ENCODE peak calls at places on chromosomes 6 and 20, in six cellular contexts. L is BE2C; I is CD4-positive, CD25-positive, alpha-beta regulatory T cell; X is GM12865; C is Panc1; K is aorta. Q is an unnamed sample.

GRCh38 chr6:130749402-130749801 is 77.8 kb upstream of the SMLR1 start:
- DNase-seq in L (no peak), I (no peak), X (peak; percentile 13), C (no peak), K (no peak), Q (no peak)

GRCh38 chr6:100948381-100949133 is 67.4 kb upstream of the ASCC3 start:
- DNase-seq in L (no peak), I (no peak), X (no peak), C (no peak), K (no peak), Q (no peak)

GRCh38 chr6:129845696-129846095 is 15.4 kb downstream of the TMEM244 start:
- DNase-seq in L (no peak), I (no peak), X (no peak), C (no peak), K (no peak), Q (no peak)

GRCh38 chr6:135475292-135475886 is 22.2 kb downstream of the AHI1 start:
- DNase-seq in L (no peak), I (no peak), X (no peak), C (no peak), K (no peak), Q (no peak)

GRCh38 chr20:57811373-57812020 is 101.7 kb upstream of the PMEPA1 start:
- DNase-seq in L (no peak), I (no peak), X (no peak), C (no peak), K (no peak), Q (no peak)

GRCh38 chr6:122838060-122838780 is 49.2 kb downstream of the SMPDL3A start:
- DNase-seq in L (no peak), I (no peak), X (no peak), C (peak; percentile 13), K (no peak), Q (no peak)

GRCh38 chr6:167559675-167560479 is 235.0 kb downstream of the TTLL2 start:
- DNase-seq in L (no peak), I (no peak), X (no peak), C (no peak), K (no peak), Q (no peak)

GRCh38 chr6:62392289-62392688 is 106.3 kb upstream of the KHDRBS2 start:
- DNase-seq in L (no peak), I (no peak), X (no peak), C (no peak), K (no peak), Q (no peak)

GRCh38 chr6:158058156-158058723 is 76.6 kb downstream of the SYNJ2 start:
- DNase-seq in L (no peak), I (no peak), X (no peak), C (no peak), K (no peak), Q (no peak)

GRCh38 chr20:43385914-43386313 is 71.8 kb upstream of the SRSF6 start:
- DNase-seq in L (no peak), I (no peak), X (no peak), C (no peak), K (no peak), Q (no peak)

GRCh38 chr20:51979226-51979625 is 176.9 kb upstream of the SALL4 start:
- DNase-seq in L (no peak), I (no peak), X (no peak), C (no peak), K (no peak), Q (no peak)

GRCh38 chr20:50794846-50795634 is at the start of gene BCAS4:
- DNase-seq in L (peak; percentile 88), I (peak; percentile 86), X (peak; percentile 95), C (no peak), K (peak; percentile 75), Q (peak; percentile 55)

DNA sequence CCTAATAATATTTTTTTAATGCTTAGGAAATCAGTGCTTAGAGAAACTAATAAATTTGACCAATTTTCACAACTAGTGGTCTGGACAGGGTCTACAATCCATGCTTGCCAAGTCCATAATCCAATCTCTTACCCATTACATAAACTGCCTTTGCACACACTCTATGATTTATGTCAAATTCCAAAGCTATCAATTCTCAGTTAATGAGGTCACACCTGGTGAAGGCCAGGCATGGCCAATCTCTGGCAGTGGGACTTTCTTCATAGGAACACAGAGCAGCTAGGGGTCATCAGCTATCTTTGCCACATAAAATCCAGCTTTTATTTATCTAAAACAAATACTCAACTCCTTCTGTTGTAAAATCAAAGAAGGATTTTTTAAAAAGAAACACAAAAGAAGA is 21.2 kb downstream of the PAK5 start:
- DNase-seq in L (no peak), I (no peak), X (no peak), C (no peak), K (no peak), Q (no peak)
- H3K4me3 ChIP-seq in L (no peak overlapping the region), I (no peak overlapping the region), X (no peak overlapping the region), C (no peak overlapping the region), K (no peak overlapping the region), Q (no peak overlapping the region)

GRCh38 chr6:108565893-108566292 is 5.2 kb downstream of the FOXO3 start:
- DNase-seq in L (no peak), I (no peak), X (peak; percentile 64), C (no peak), K (peak; percentile 63), Q (no peak)
- H3K4me3 ChIP-seq in L (no peak overlapping the region), I (peak overlapping the region; percentile 49), X (no peak overlapping the region), C (no peak overlapping the region), K (no peak overlapping the region), Q (no peak overlapping the region)

DNA sequence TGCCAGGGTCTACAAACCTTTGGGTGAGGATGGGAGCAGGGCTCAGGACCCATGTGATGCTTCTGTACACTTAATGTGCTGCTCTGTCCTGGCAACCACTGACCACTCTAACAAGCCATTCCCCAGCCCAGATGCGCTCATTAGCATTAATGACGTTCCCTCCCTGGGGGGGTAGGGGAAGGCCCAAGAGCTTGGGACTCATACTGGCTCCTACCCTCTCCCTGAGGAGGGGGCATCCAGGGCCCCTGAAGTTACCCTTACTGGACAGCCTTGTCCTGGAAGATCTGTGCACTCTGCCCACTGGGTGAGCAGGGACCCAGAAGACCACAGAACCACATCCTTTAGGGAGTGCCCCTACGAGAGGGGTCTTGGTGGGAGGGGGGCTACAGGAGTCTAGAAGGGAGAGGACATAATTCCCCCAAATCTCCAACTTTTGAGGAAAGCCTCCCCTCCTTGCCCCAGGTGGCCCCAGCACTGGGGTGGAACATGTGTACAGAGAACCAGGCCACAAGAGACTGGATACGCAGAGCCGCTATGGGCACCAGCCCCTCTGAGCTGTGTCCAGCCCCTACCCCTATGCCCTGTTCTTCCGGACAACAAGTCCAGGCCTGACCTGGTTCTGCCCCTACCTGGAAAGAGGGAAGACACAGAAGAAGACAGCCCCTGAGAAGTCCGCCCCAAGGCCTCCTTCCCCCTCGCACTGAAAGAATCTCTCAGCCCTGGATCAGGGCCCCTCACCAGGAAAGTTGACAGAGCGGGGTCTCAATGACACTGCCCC is 1.4 kb downstream of the TEAD3 start:
- DNase-seq in L (no peak), I (no peak), X (no peak), C (no peak), K (no peak), Q (no peak)
- H3K4me3 ChIP-seq in L (peak overlapping the region; percentile 60), I (no peak overlapping the region), X (no peak overlapping the region), C (peak overlapping the region; percentile 60), K (peak overlapping the region; percentile 95), Q (no peak overlapping the region)

DNA sequence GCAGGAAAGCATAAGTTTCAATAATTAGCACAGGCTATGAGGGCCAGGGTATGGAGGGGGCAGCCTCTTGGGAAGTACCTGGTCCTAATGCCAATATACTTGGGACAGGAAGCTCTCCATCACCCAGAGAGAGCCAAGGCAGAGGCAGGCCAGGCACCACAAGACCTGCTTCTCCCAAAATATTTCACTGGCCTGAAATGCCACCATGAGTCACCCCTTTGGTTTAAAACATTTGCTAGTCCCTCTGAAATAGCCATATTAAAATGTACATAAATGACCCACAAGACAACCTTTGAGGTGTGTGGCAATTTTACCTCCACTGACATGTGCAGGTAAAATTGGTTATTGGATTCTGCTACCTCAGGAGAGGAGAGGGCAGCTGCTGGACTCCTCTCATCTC is 23.4 kb upstream of the SCUBE3 start:
- DNase-seq in L (no peak), I (no peak), X (no peak), C (no peak), K (no peak), Q (no peak)
- H3K4me3 ChIP-seq in L (no peak overlapping the region), I (no peak overlapping the region), X (no peak overlapping the region), C (no peak overlapping the region), K (no peak overlapping the region), Q (no peak overlapping the region)

GRCh38 chr6:98836025-98836961 is 1.9 kb downstream of the POU3F2 start:
- DNase-seq in L (no peak), I (no peak), X (no peak), C (no peak), K (no peak), Q (no peak)

GRCh38 chr6:98836962-98837944 is 2.9 kb downstream of the POU3F2 start:
- DNase-seq in L (no peak), I (no peak), X (no peak), C (no peak), K (no peak), Q (no peak)

GRCh38 chr6:98833101-98834059 is 994 bp upstream of the POU3F2 start:
- DNase-seq in L (peak; percentile 54), I (no peak), X (no peak), C (no peak), K (peak; percentile 51), Q (peak; percentile 38)

GRCh38 chr6:98834060-98835031 is at the start of gene POU3F2:
- DNase-seq in L (peak; percentile 93), I (peak; percentile 44), X (peak; percentile 78), C (no peak), K (peak; percentile 79), Q (peak; percentile 96)

DNA sequence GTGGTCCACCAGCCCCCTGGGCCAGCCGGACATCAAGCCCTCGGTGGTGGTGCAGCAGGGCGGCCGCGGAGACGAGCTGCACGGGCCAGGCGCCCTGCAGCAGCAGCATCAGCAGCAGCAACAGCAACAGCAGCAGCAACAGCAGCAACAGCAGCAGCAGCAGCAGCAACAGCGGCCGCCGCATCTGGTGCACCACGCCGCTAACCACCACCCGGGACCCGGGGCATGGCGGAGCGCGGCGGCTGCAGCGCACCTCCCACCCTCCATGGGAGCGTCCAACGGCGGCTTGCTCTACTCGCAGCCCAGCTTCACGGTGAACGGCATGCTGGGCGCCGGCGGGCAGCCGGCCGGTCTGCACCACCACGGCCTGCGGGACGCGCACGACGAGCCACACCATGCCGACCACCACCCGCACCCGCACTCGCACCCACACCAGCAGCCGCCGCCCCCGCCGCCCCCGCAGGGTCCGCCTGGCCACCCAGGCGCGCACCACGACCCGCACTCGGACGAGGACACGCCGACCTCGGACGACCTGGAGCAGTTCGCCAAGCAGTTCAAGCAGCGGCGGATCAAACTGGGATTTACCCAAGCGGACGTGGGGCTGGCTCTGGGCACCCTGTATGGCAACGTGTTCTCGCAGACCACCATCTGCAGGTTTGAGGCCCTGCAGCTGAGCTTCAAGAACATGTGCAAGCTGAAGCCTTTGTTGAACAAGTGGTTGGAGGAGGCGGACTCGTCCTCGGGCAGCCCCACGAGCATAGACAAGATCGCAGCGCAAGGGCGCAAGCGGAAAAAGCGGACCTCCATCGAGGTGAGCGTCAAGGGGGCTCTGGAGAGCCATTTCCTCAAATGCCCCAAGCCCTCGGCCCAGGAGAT is 1.0 kb downstream of the POU3F2 start:
- DNase-seq in L (peak; percentile 42), I (no peak), X (no peak), C (no peak), K (peak; percentile 49), Q (no peak)
- H3K4me3 ChIP-seq in L (peak overlapping the region; percentile 61), I (peak overlapping the region; percentile 26), X (peak overlapping the region; percentile 29), C (peak overlapping the region; percentile 45), K (no peak overlapping the region), Q (peak overlapping the region; percentile 60)

Q was measured in Jurkat, Clone E6-1.